ENCODE peak calls at places on chromosomes 12 and 14, in five cellular contexts. C is left lung, P is cardiac muscle cell, H is DND-41, E is adipocyte. Z is an unnamed sample.

GRCh38 chr12:106919910-106920544 is 35.7 kb upstream of the TMEM263 start:
- DNase-seq in C (no peak), P (peak; percentile 64), H (peak; percentile 23), E (peak; percentile 82), Z (peak; percentile 69)

GRCh38 chr12:111218499-111218898 is 150.4 kb downstream of the PHETA1 start:
- DNase-seq in C (no peak), P (no peak), H (no peak), E (no peak), Z (no peak)

GRCh38 chr12:68823711-68824110 is 15.7 kb downstream of the MDM2 start:
- DNase-seq in C (no peak), P (no peak), H (no peak), E (no peak), Z (no peak)

GRCh38 chr12:112389228-112389627 is 7.0 kb upstream of the HECTD4 start:
- DNase-seq in C (no peak), P (no peak), H (no peak), E (no peak), Z (no peak)

GRCh38 chr14:55909879-55910278 is 208.3 kb upstream of the PELI2 start:
- DNase-seq in C (no peak), P (no peak), H (no peak), E (no peak), Z (no peak)

GRCh38 chr12:3035815-3036702 is 41.1 kb upstream of the TSPAN9 start:
- DNase-seq in C (no peak), P (peak; percentile 34), H (no peak), E (peak; percentile 43), Z (peak; percentile 45)

GRCh38 chr12:118607831-118608230 is 231.5 kb downstream of the SUDS3 start:
- DNase-seq in C (no peak), P (no peak), H (no peak), E (no peak), Z (no peak)

GRCh38 chr12:94074970-94075695 is 73.2 kb upstream of the PLXNC1 start:
- DNase-seq in C (no peak), P (peak; percentile 64), H (peak; percentile 29), E (peak; percentile 96), Z (peak; percentile 97)

GRCh38 chr12:51759175-51759574 is 89.3 kb downstream of the FIGNL2 start:
- DNase-seq in C (no peak), P (no peak), H (no peak), E (no peak), Z (peak; percentile 36)
- H3K4me1 ChIP-seq in C (no peaks in the 10 kb centered on the region), P (no peaks in the 10 kb centered on the region), H (no peaks in the 10 kb centered on the region), E (peaks cover 17% of the 10 kb centered on the region), Z (peaks cover 10% of the 10 kb centered on the region)

GRCh38 chr14:61489002-61489401 is 167.6 kb downstream of the PRKCH start:
- DNase-seq in C (no peak), P (no peak), H (no peak), E (no peak), Z (no peak)
- H3K4me1 ChIP-seq in C (peaks cover 3% of the 10 kb centered on the region), P (peaks cover 10% of the 10 kb centered on the region), H (no peaks in the 10 kb centered on the region), E (peaks cover 56% of the 10 kb centered on the region), Z (peaks cover 36% of the 10 kb centered on the region)

GRCh38 chr14:103656031-103656757 is 27.2 kb downstream of the KLC1 start:
- DNase-seq in C (no peak), P (no peak), H (no peak), E (no peak), Z (peak; percentile 29)
- H3K4me1 ChIP-seq in C (peaks cover 14% of the 10 kb centered on the region), P (peaks cover 4% of the 10 kb centered on the region), H (no peaks in the 10 kb centered on the region), E (peaks cover 46% of the 10 kb centered on the region), Z (peaks cover 60% of the 10 kb centered on the region)

GRCh38 chr12:53201639-53202038 is 5.4 kb downstream of the ITGB7 start:
- DNase-seq in C (no peak), P (no peak), H (no peak), E (no peak), Z (no peak)

GRCh38 chr12:53200458-53201169 is 6.4 kb downstream of the ITGB7 start:
- DNase-seq in C (no peak), P (no peak), H (no peak), E (no peak), Z (no peak)

GRCh38 chr12:53199700-53200099 is 7.4 kb downstream of the ITGB7 start:
- DNase-seq in C (no peak), P (no peak), H (no peak), E (no peak), Z (no peak)

GRCh38 chr12:53200107-53200457 is 7.0 kb downstream of the ITGB7 start:
- DNase-seq in C (no peak), P (no peak), H (no peak), E (no peak), Z (no peak)

GRCh38 chr12:53201170-53201541 is 5.9 kb downstream of the ITGB7 start:
- DNase-seq in C (no peak), P (no peak), H (no peak), E (peak; percentile 48), Z (no peak)
- H3K4me1 ChIP-seq in C (peaks cover 8% of the 10 kb centered on the region), P (no peaks in the 10 kb centered on the region), H (peaks cover 5% of the 10 kb centered on the region), E (peaks cover 25% of the 10 kb centered on the region), Z (peaks cover 8% of the 10 kb centered on the region)

DNA sequence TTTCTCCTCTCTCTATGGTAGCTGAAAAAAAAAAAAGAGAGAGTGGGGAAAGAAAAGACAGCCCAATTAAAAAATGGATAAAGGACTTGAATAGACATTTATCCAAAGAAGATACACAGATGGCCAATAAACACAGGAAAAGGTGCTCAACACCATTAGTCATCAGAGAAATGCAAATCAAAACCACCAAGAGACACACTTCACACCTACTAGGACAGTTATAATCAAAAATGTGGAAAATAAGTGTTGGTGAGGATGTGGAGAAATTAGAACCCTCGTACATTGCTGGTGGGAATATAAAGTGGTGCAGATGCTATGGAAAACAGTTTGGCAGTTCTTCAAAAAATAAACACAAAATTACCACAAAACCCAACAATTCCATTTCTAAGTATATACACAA is 172.4 kb upstream of the GRIN2B start:
- DNase-seq in C (no peak), P (no peak), H (no peak), E (no peak), Z (no peak)
- H3K4me1 ChIP-seq in C (no peaks in the 10 kb centered on the region), P (no peaks in the 10 kb centered on the region), H (no peaks in the 10 kb centered on the region), E (peaks cover 6% of the 10 kb centered on the region), Z (no peaks in the 10 kb centered on the region)

GRCh38 chr12:52187206-52187605 is 4.6 kb downstream of the KRT80 start:
- DNase-seq in C (no peak), P (no peak), H (no peak), E (no peak), Z (no peak)
- H3K4me1 ChIP-seq in C (peaks cover 16% of the 10 kb centered on the region), P (peaks cover 7% of the 10 kb centered on the region), H (no peaks in the 10 kb centered on the region), E (peaks cover 44% of the 10 kb centered on the region), Z (peaks cover 54% of the 10 kb centered on the region)

DNA sequence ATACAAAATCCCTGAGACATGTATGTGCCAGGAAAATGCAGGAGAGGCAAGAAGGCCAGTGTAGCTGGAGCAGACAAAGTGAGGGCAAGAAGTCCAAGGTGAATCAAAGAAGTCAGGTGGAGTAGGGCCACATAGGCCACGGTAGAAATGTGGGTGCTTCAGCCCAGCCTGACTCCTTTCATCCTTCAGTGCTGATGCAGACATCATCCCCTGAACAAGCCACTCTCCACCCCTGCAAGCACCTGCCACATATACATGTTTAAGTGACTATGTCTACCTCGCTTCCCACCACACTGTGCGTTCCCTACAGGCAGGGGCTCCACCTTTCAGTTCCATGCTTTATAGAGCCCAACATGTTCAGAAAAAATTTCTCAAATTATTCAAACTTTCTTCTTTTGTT is 11.7 kb downstream of the SLC7A7 start:
- DNase-seq in C (no peak), P (no peak), H (no peak), E (no peak), Z (no peak)
- H3K4me1 ChIP-seq in C (no peaks in the 10 kb centered on the region), P (no peaks in the 10 kb centered on the region), H (no peaks in the 10 kb centered on the region), E (peaks cover 5% of the 10 kb centered on the region), Z (no peaks in the 10 kb centered on the region)

GRCh38 chr14:44887596-44887955 is 74.2 kb downstream of the KLHL28 start:
- DNase-seq in C (no peak), P (no peak), H (no peak), E (no peak), Z (no peak)

GRCh38 chr14:44889600-44890479 is 71.9 kb downstream of the KLHL28 start:
- DNase-seq in C (no peak), P (peak; percentile 44), H (no peak), E (no peak), Z (no peak)

GRCh38 chr14:44886860-44887595 is 74.7 kb downstream of the KLHL28 start:
- DNase-seq in C (peak; percentile 70), P (no peak), H (no peak), E (no peak), Z (no peak)
- H3K4me1 ChIP-seq in C (no peaks in the 10 kb centered on the region), P (peaks cover 22% of the 10 kb centered on the region), H (no peaks in the 10 kb centered on the region), E (peaks cover 2% of the 10 kb centered on the region), Z (no peaks in the 10 kb centered on the region)